ENCODE peak calls at places on chromosomes 13 and 19, in six cellular contexts. Q is CD8-positive, alpha-beta memory T cell; K is A673; P is heart right ventricle; B is suprapubic skin; G is cardiac muscle cell. D is an unnamed sample.

GRCh38 chr13:75091707-75092106 is 390.3 kb downstream of the TBC1D4 start:
- DNase-seq in Q (no peak), K (no peak), P (no peak), B (no peak), G (peak), D (no peak)

GRCh38 chr13:61874970-61875579 is 459.4 kb upstream of the PCDH20 start:
- DNase-seq in Q (no peak), K (no peak), P (no peak), B (no peak), G (no peak), D (no peak)

GRCh38 chr13:23617551-23618014 is 47.4 kb downstream of the TNFRSF19 start:
- DNase-seq in Q (no peak), K (no peak), P (no peak), B (no peak), G (no peak), D (no peak)

GRCh38 chr13:27280009-27280646 is 9.5 kb downstream of the RASL11A start:
- DNase-seq in Q (no peak), K (no peak), P (no peak), B (no peak), G (no peak), D (no peak)

GRCh38 chr19:31974941-31975340 is 370.5 kb upstream of the ZNF507 start:
- DNase-seq in Q (no peak), K (no peak), P (no peak), B (no peak), G (no peak), D (no peak)

GRCh38 chr13:40026174-40026585 is 370.7 kb downstream of the COG6 start:
- DNase-seq in Q (peak), K (no peak), P (no peak), B (no peak), G (no peak), D (peak)

GRCh38 chr19:16066611-16067104 is 9.6 kb upstream of the TPM4 start:
- DNase-seq in Q (peak), K (peak), P (no peak), B (peak), G (no peak), D (peak)

GRCh38 chr19:47228937-47229673 is 1.9 kb downstream of the BBC3 start:
- DNase-seq in Q (peak), K (no peak), P (no peak), B (no peak), G (no peak), D (no peak)

GRCh38 chr19:39038098-39038497 is 5.7 kb upstream of the FBXO27 start:
- DNase-seq in Q (no peak), K (peak), P (no peak), B (no peak), G (peak), D (no peak)

GRCh38 chr13:35714096-35714495 is 237.6 kb upstream of the MAB21L1 start:
- DNase-seq in Q (no peak), K (no peak), P (no peak), B (no peak), G (no peak), D (no peak)

GRCh38 chr19:46892252-46893179 is 31.7 kb downstream of the ARHGAP35 start:
- DNase-seq in Q (no peak), K (no peak), P (no peak), B (no peak), G (no peak), D (no peak)

GRCh38 chr19:5038631-5039271 is 69.8 kb downstream of the KDM4B start:
- DNase-seq in Q (no peak), K (peak), P (no peak), B (no peak), G (no peak), D (peak)

DNA sequence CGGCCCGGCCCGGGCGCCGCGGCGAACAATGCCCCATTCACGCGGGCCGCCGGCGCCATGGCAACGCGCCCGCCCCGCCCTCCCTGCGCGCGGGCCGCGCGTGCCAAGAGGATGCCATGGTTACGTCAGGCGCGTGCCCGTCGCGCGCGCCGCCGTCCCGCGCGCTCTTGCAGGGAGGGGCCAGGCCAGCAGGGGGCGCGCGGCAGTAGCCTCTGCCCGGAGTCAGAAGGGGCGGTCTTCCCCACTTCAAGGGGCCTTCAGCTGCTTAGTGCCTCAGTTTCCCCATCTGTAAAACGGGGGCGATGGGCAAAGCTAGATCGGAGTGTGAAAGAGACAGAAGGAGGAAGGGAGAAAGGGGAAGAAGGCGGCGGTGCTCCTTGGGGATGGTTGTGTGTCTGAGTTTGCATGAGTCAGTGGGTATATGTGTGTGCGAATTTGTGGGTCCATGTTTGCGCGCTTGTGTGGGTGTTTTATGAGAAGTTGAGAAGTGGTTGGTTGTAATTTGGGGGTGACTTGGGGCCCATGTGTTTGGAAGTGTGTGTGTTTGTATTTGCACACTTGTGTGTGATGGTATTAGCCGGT is 11.6 kb upstream of the NFIX start:
- DNase-seq in Q (peak), K (peak), P (peak), B (peak), G (peak), D (peak)
- H3K4me3 ChIP-seq in Q (peak), K (peak), P (peak), B (peak), G (peak), D (peak)

GRCh38 chr13:84405286-84405685 is 523.0 kb upstream of the SLITRK1 start:
- DNase-seq in Q (no peak), K (no peak), P (no peak), B (no peak), G (no peak), D (no peak)
- H3K4me3 ChIP-seq in Q (no peak), K (no peak), P (no peak), B (no peak), G (no peak), D (no peak)

GRCh38 chr19:13026478-13026999 is 31.3 kb downstream of the NFIX start:
- DNase-seq in Q (no peak), K (no peak), P (no peak), B (no peak), G (no peak), D (no peak)
- H3K4me3 ChIP-seq in Q (no peak), K (peak), P (no peak), B (peak), G (no peak), D (no peak)

DNA sequence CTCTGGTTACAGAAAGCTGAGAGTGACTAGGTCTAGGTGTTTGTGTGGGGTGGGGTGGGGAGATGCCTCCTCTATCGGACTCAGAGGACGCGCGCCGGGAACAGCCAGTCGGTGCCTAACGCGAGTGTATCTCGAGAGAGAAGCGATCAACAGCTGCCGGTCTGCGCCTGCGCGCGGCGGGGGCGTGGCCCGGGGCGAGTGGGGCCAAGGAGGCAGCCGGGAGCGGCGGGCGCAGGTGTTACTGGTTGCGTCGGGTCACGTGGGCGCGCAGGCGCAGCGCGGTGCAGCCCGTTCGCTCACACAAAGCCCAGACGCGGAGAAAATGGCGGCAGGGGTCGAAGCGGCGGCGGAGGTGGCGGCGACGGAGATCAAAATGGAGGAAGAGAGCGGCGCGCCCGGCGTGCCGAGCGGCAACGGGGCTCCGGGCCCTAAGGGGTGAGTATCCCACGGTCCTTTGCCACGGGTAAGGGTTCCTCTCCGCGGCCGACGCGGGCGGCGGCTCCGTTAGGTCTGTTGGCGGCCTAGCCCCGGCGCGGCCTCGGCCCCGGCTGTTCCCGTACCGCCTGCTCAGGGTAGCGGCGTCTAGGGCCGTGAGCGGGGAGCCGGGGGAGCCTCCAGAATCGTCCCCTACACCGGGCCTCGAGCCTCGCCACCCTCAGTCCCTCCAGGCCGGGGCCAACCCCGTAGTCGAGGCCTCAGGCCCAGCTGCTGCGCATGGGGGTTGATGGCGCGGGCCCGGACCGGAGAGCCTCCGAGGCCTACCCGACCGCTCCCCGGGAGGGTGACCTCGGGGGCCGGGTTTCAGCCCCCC is at the start of gene HNRNPM:
- DNase-seq in Q (peak), K (peak), P (peak), B (peak), G (peak), D (peak)
- H3K4me3 ChIP-seq in Q (peak), K (peak), P (peak), B (peak), G (peak), D (peak)

DNA sequence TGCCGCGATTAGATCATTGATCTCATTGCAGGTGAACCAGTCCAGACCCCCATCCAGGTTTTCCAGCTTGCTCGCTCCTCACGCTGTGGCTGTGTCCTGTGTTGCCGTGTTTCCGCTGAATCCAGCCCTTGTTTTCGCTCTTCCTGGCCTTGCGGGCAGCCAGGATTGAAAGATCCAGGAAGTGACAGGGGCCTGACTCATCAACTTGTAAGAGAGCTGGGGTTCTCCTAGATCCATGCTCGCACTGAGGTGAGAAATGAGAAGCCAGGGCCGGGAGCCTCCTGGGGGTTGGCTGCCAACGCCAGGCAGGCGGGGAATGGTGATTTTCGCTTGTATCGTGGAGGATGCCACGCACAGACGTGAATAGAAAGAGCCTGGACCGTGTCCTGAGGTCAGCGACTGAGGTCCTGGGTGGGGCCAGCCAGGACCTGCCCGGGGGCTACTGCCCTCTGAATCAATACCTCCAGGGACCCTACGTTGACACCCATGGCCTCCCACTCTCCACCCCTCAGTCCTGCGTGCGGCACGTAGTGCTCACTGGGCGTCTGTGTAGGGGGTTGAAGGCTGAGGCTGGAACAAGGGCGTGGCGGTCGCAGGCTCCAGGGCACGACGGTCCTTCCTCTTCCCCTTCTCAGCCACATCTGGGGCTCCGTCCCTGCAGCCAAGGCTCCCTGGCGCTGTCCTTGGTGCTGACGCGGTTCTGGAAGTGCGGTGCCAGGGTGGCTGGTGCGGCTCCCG is 7.3 kb upstream of the PTPRH start:
- DNase-seq in Q (peak), K (peak), P (peak), B (peak), G (peak), D (peak)
- H3K4me3 ChIP-seq in Q (no peak), K (peak), P (peak), B (peak), G (peak), D (peak)

GRCh38 chr19:49692102-49692599 is 1.2 kb downstream of the CPT1C start:
- DNase-seq in Q (no peak), K (no peak), P (no peak), B (no peak), G (no peak), D (no peak)
- H3K4me3 ChIP-seq in Q (no peak), K (no peak), P (no peak), B (no peak), G (no peak), D (no peak)

GRCh38 chr13:34277971-34278370 is 460.0 kb downstream of the RFC3 start:
- DNase-seq in Q (no peak), K (no peak), P (no peak), B (no peak), G (no peak), D (no peak)
- H3K4me3 ChIP-seq in Q (no peak), K (no peak), P (no peak), B (no peak), G (no peak), D (no peak)

DNA sequence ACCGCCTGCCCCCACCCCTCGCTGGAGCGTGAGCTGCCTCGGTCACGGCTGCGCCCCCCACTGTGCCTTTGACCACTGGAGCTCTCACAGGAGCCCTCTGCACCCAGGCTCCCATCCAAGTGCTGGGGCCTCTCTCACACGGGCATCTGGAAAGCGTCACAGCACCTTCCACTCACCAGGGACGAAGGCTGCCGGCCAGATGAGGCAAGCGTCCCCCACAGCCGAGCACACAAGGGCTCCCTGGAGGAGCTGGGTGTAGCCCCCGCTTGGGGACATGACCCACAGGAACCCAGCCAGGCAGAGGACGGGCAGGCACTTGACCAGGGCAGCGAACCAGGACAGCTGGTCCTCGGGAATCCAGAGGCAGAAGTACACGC is 560 bp downstream of the TMEM86B start:
- DNase-seq in Q (no peak), K (no peak), P (peak), B (no peak), G (peak), D (no peak)
- H3K4me3 ChIP-seq in Q (no peak), K (no peak), P (no peak), B (no peak), G (no peak), D (no peak)